ENCODE peak calls at places on chromosomes 4 and X, in six cellular contexts. S, T, C, D, M and Z are unnamed samples.

GRCh38 chrX:136200466-136200865 is 50.7 kb downstream of the MAP7D3 start:
- DNase-seq in T (no peak), S (no peak), M (no peak), C (peak; percentile 83), D (no peak), Z (no peak)

GRCh38 chr4:143186202-143186601 is 1.5 kb downstream of the USP38 start:
- DNase-seq in M (no peak), D (no peak), S (no peak), T (no peak), C (peak; percentile 17), Z (no peak)

GRCh38 chr4:2750719-2751605 is 5.2 kb downstream of the TNIP2 start:
- DNase-seq in C (peak; percentile 28), T (no peak), D (no peak), M (peak; percentile 26), S (no peak), Z (no peak)

GRCh38 chr4:3420956-3421355 is 20.8 kb upstream of the HGFAC start:
- DNase-seq in M (peak; percentile 22), T (no peak), D (no peak), C (no peak), S (no peak), Z (no peak)

GRCh38 chr4:157664726-157665125 is 444.2 kb downstream of the GRIA2 start:
- DNase-seq in C (peak; percentile 57), T (no peak), D (no peak), M (no peak), S (no peak), Z (no peak)

GRCh38 chrX:10545882-10546281 is 74.5 kb downstream of the MID1 start:
- DNase-seq in S (no peak), T (no peak), C (no peak), M (no peak), D (no peak), Z (no peak)

GRCh38 chr4:125045311-125045710 is 269.4 kb upstream of the FAT4 start:
- DNase-seq in S (no peak), M (no peak), T (no peak), C (peak; percentile 40), D (no peak), Z (no peak)

GRCh38 chrX:39491548-39492297 is 606.0 kb downstream of the BCOR start:
- DNase-seq in S (no peak), M (no peak), D (peak; percentile 55), C (no peak), T (no peak), Z (no peak)

GRCh38 chrX:13119386-13119785 is 75.0 kb upstream of the FAM9C start:
- DNase-seq in T (no peak), S (no peak), D (no peak), M (no peak), C (peak; percentile 63), Z (no peak)

GRCh38 chr4:58515206-58515605 is 1405.0 kb upstream of the IGFBP7 start:
- DNase-seq in S (no peak), C (no peak), T (no peak), D (no peak), M (no peak), Z (no peak)

GRCh38 chr4:169665039-169665732 is 44.8 kb downstream of the CLCN3 start:
- DNase-seq in S (no peak), C (peak; percentile 6), D (no peak), T (no peak), M (no peak), Z (no peak)
- TF ChIP-seq CTCF in S (no peak), C (no peak), D (no peak), T (no peak), M (no peak), Z (no peak)

DNA sequence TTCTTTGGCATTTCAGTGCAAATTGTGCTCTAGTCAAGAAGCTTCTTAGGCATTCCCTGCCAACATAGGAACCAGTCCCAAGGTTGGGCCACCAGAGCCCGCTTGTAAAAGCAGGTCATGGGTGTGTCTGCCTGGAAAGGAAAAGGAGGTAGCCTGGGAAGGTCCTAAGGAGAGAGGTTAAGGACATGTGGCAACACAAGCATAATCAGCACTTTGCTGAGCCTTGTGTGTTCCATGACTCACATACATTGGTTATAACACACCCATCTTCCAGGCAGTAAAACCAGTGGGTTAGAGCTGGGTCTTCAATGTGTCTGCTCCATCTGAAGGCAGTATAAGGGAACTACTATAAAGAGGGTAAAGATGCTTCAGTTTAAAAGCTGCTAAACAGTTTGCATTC is 165.0 kb downstream of the FHIP1A start:
- DNase-seq in S (no peak), T (no peak), D (no peak), M (no peak), C (no peak), Z (no peak)
- TF ChIP-seq CTCF in S (no peak), T (no peak), D (no peak), M (no peak), C (no peak), Z (no peak)

GRCh38 chrX:34426334-34426733 is 230.8 kb downstream of the TMEM47 start:
- DNase-seq in D (peak; percentile 65), M (no peak), C (peak; percentile 15), S (no peak), T (no peak), Z (no peak)
- TF ChIP-seq CTCF in D (peak; percentile 75), M (no peak), C (peak; percentile 29), S (no peak), T (no peak), Z (no peak)

GRCh38 chrX:131063613-131064012 is 5.5 kb downstream of the ARHGAP36 start:
- DNase-seq in T (no peak), D (no peak), M (no peak), C (no peak), S (no peak), Z (no peak)
- TF ChIP-seq CTCF in T (no peak), D (peak; percentile 80), M (no peak), C (no peak), S (no peak), Z (peak; percentile 55)

GRCh38 chr4:90028460-90028859 is 98.7 kb upstream of the CCSER1 start:
- DNase-seq in T (no peak), C (no peak), S (no peak), M (no peak), D (no peak), Z (no peak)

GRCh38 chr4:90030202-90030601 is 97.0 kb upstream of the CCSER1 start:
- DNase-seq in S (no peak), C (no peak), D (no peak), M (no peak), T (no peak), Z (no peak)

GRCh38 chr4:90027565-90027964 is 99.6 kb upstream of the CCSER1 start:
- DNase-seq in S (no peak), C (no peak), M (no peak), D (no peak), T (no peak), Z (no peak)

GRCh38 chr4:90025248-90025647 is 101.9 kb upstream of the CCSER1 start:
- DNase-seq in M (no peak), S (no peak), C (peak; percentile 18), T (no peak), D (no peak), Z (no peak)

DNA sequence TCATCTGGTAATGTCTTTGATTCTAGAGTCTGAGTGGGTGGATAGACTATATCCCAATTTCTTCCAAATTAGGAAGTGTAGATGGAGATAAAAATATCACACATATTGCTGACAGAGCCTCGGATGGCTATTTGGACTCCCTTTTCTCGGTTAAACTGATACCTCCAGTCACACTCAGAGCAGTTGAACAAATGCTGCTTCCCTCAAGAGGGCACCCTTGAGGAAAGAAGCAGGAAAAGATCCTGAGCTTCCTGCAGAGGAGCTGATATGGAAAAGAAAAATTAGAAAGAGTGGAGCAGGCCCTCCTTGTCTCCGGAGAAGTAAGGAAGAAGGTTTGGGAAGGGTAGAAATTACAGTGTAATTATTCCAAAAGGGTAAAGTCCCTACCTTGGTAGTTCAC is 96.2 kb upstream of the CCSER1 start:
- DNase-seq in S (no peak), D (peak; percentile 57), C (peak; percentile 1), M (no peak), T (no peak), Z (no peak)
- TF ChIP-seq CTCF in S (no peak), D (peak; percentile 72), C (no peak), M (no peak), T (no peak), Z (peak; percentile 47)